ENCODE peak calls at places on chromosomes 11 and 22, in six cellular contexts. N, J, W, T, F and P are unnamed samples.

GRCh38 chr11:64180871-64181270 is 5.1 kb upstream of the STIP1 start:
- DNase-seq in N (no peak), J (no peak), W (peak; percentile 41), T (no peak), F (no peak), P (no peak)

GRCh38 chr11:65546217-65546958 is 11.8 kb downstream of the LTBP3 start:
- DNase-seq in N (no peak), J (peak; percentile 96), W (peak; percentile 93), T (no peak), F (peak; percentile 97), P (no peak)

GRCh38 chr22:21691773-21692172 is 26.0 kb downstream of the PPIL2 start:
- DNase-seq in N (no peak), J (no peak), W (no peak), T (no peak), F (no peak), P (no peak)

GRCh38 chr11:63667993-63668392 is 3.2 kb downstream of the ATL3 start:
- DNase-seq in N (peak; percentile 97), J (no peak), W (no peak), T (peak; percentile 97), F (no peak), P (no peak)

GRCh38 chr11:96228472-96228871 is 114.5 kb downstream of the MAML2 start:
- DNase-seq in N (peak; percentile 93), J (no peak), W (peak; percentile 71), T (peak; percentile 96), F (peak; percentile 88), P (no peak)

GRCh38 chr22:42912049-42912448 is 55.0 kb upstream of the ARFGAP3 start:
- DNase-seq in N (no peak), J (no peak), W (no peak), T (no peak), F (no peak), P (no peak)

GRCh38 chr22:32389685-32390084 is 22.4 kb downstream of the RTCB start:
- DNase-seq in N (peak; percentile 9), J (peak; percentile 38), W (no peak), T (peak; percentile 11), F (no peak), P (no peak)

GRCh38 chr11:2085251-2086066 is 53.7 kb downstream of the IGF2 start:
- DNase-seq in N (no peak), J (no peak), W (peak; percentile 32), T (no peak), F (no peak), P (no peak)

GRCh38 chr22:43878079-43878795 is 13.6 kb downstream of the PNPLA5 start:
- DNase-seq in N (no peak), J (no peak), W (no peak), T (peak; percentile 21), F (peak; percentile 22), P (no peak)

GRCh38 chr11:65438257-65439151 is 15.9 kb downstream of the NEAT1 start:
- DNase-seq in N (no peak), J (no peak), W (no peak), T (peak; percentile 40), F (no peak), P (no peak)

GRCh38 chr22:30290679-30291333 is 1.5 kb upstream of the CASTOR1 start:
- DNase-seq in N (peak; percentile 64), J (peak; percentile 45), W (peak; percentile 94), T (peak; percentile 48), F (peak; percentile 96), P (peak; percentile 96)

GRCh38 chr11:282630-283360 is 4.6 kb downstream of the NLRP6 start:
- DNase-seq in N (no peak), J (no peak), W (no peak), T (no peak), F (peak; percentile 55), P (no peak)

GRCh38 chr11:70742553-70743291 is 344.4 kb downstream of the CTTN start:
- DNase-seq in N (no peak), J (peak; percentile 91), W (no peak), T (no peak), F (peak; percentile 60), P (no peak)

GRCh38 chr22:49826603-49827306 is 918 bp downstream of the BRD1 start:
- DNase-seq in N (no peak), J (no peak), W (no peak), T (peak; percentile 32), F (no peak), P (no peak)

GRCh38 chr22:17228725-17229126 is 9.5 kb upstream of the ADA2 start:
- DNase-seq in N (no peak), J (no peak), W (no peak), T (no peak), F (peak; percentile 4), P (no peak)

GRCh38 chr11:118911113-118911879 is 14.4 kb downstream of the BCL9L start:
- DNase-seq in N (peak; percentile 84), J (no peak), W (peak; percentile 58), T (peak; percentile 52), F (peak; percentile 83), P (no peak)

GRCh38 chr11:96658436-96658835 is 268.6 kb downstream of the JRKL start:
- DNase-seq in N (no peak), J (no peak), W (no peak), T (no peak), F (no peak), P (no peak)

GRCh38 chr11:130055637-130056036 is 14.1 kb upstream of the APLP2 start:
- DNase-seq in N (no peak), J (no peak), W (no peak), T (no peak), F (no peak), P (no peak)

GRCh38 chr22:40743740-40744139 is 64.5 kb downstream of the MCHR1 start:
- DNase-seq in N (no peak), J (no peak), W (no peak), T (no peak), F (no peak), P (no peak)

GRCh38 chr11:68045900-68046299 is 7.1 kb downstream of the TCIRG1 start:
- DNase-seq in N (no peak), J (no peak), W (no peak), T (no peak), F (no peak), P (no peak)

GRCh38 chr11:34356130-34356529 is 1.7 kb downstream of the ABTB2 start:
- DNase-seq in N (peak; percentile 15), J (peak; percentile 31), W (no peak), T (no peak), F (no peak), P (no peak)

GRCh38 chr11:114088836-114089235 is 29.3 kb downstream of the ZBTB16 start:
- DNase-seq in N (no peak), J (no peak), W (no peak), T (no peak), F (no peak), P (no peak)

GRCh38 chr22:31046591-31047226 is 34.4 kb upstream of the SMTN start:
- DNase-seq in N (no peak), J (no peak), W (peak; percentile 53), T (peak; percentile 13), F (peak; percentile 95), P (no peak)

GRCh38 chr11:75311858-75312288 is 39.6 kb downstream of the ARRB1 start:
- DNase-seq in N (no peak), J (no peak), W (peak; percentile 67), T (peak; percentile 17), F (peak; percentile 89), P (no peak)

GRCh38 chr11:72237112-72237931 is 6.7 kb downstream of the PHOX2A start:
- DNase-seq in N (no peak), J (no peak), W (no peak), T (no peak), F (no peak), P (no peak)

GRCh38 chr11:35655856-35656255 is 6.7 kb upstream of the TRIM44 start:
- DNase-seq in N (no peak), J (no peak), W (no peak), T (no peak), F (no peak), P (no peak)

GRCh38 chr11:74678591-74679512 is 52.4 kb downstream of the CHRDL2 start:
- DNase-seq in N (no peak), J (no peak), W (no peak), T (peak; percentile 44), F (peak; percentile 26), P (peak; percentile 87)

GRCh38 chr22:46525681-46526483 is 11.5 kb downstream of the CELSR1 start:
- DNase-seq in N (no peak), J (no peak), W (no peak), T (no peak), F (peak; percentile 55), P (no peak)

GRCh38 chr11:103872748-103873147 is 163.7 kb upstream of the DDI1 start:
- DNase-seq in N (no peak), J (no peak), W (no peak), T (no peak), F (no peak), P (no peak)